ENCODE peak calls at places on chromosome 20, in ten cellular contexts. One of them, this sample, is unnamed.

GRCh38 chr20:16974080-16974854 is 226.1 kb downstream of the OTOR start:
- DNase-seq in stomach: no peak
- DNase-seq in breast epithelium: no peak
- DNase-seq in Panc1: no peak
- DNase-seq in HepG2: no peak
- DNase-seq in HCT116: no peak
- DNase-seq in GM23338: no peak
- DNase-seq in H1: no peak
- DNase-seq in K562: no peak
- DNase-seq in transverse colon: no peak
- DNase-seq in this sample: no peak

GRCh38 chr20:36472656-36473071 is 68.7 kb upstream of the MYL9 start:
- DNase-seq in GM23338: peak
- DNase-seq in transverse colon: peak
- DNase-seq in H1: no peak
- DNase-seq in K562: peak
- DNase-seq in stomach: peak
- DNase-seq in HepG2: no peak
- DNase-seq in Panc1: no peak
- DNase-seq in breast epithelium: peak
- DNase-seq in HCT116: peak
- DNase-seq in this sample: peak

GRCh38 chr20:45011108-45011526 is 44.8 kb downstream of the STK4 start:
- DNase-seq in HepG2: peak
- DNase-seq in K562: peak
- DNase-seq in transverse colon: peak
- DNase-seq in HCT116: peak
- DNase-seq in stomach: peak
- DNase-seq in Panc1: peak
- DNase-seq in H1: no peak
- DNase-seq in breast epithelium: no peak
- DNase-seq in GM23338: peak
- DNase-seq in this sample: no peak

GRCh38 chr20:53900380-53900999 is 169.9 kb downstream of the BCAS1 start:
- DNase-seq in breast epithelium: no peak
- DNase-seq in K562: no peak
- DNase-seq in HCT116: no peak
- DNase-seq in HepG2: no peak
- DNase-seq in stomach: no peak
- DNase-seq in H1: no peak
- DNase-seq in transverse colon: no peak
- DNase-seq in Panc1: no peak
- DNase-seq in GM23338: no peak
- DNase-seq in this sample: no peak

GRCh38 chr20:46004813-46005505 is 3.7 kb upstream of the MMP9 start:
- DNase-seq in HepG2: no peak
- DNase-seq in Panc1: no peak
- DNase-seq in HCT116: no peak
- DNase-seq in transverse colon: peak
- DNase-seq in H1: no peak
- DNase-seq in stomach: peak
- DNase-seq in GM23338: peak
- DNase-seq in breast epithelium: no peak
- DNase-seq in K562: no peak
- DNase-seq in this sample: peak

GRCh38 chr20:51318058-51318960 is 224.2 kb downstream of the NFATC2 start:
- DNase-seq in HCT116: peak
- DNase-seq in K562: peak
- DNase-seq in GM23338: peak
- DNase-seq in HepG2: peak
- DNase-seq in H1: peak
- DNase-seq in breast epithelium: no peak
- DNase-seq in stomach: peak
- DNase-seq in transverse colon: peak
- DNase-seq in Panc1: no peak
- DNase-seq in this sample: no peak

GRCh38 chr20:2859330-2860121 is 13.8 kb upstream of the PTPRA start:
- DNase-seq in HCT116: no peak
- DNase-seq in HepG2: no peak
- DNase-seq in H1: no peak
- DNase-seq in stomach: no peak
- DNase-seq in transverse colon: no peak
- DNase-seq in K562: no peak
- DNase-seq in Panc1: no peak
- DNase-seq in breast epithelium: no peak
- DNase-seq in GM23338: no peak
- DNase-seq in this sample: no peak

GRCh38 chr20:64001607-64002011 is 20.7 kb downstream of the PRPF6 start:
- DNase-seq in HepG2: no peak
- DNase-seq in stomach: no peak
- DNase-seq in K562: no peak
- DNase-seq in breast epithelium: no peak
- DNase-seq in Panc1: no peak
- DNase-seq in GM23338: no peak
- DNase-seq in H1: no peak
- DNase-seq in HCT116: no peak
- DNase-seq in transverse colon: no peak
- DNase-seq in this sample: no peak

GRCh38 chr20:64191002-64191401 is 26.8 kb downstream of the MYT1 start:
- DNase-seq in K562: no peak
- DNase-seq in GM23338: no peak
- DNase-seq in HCT116: no peak
- DNase-seq in transverse colon: no peak
- DNase-seq in HepG2: no peak
- DNase-seq in H1: no peak
- DNase-seq in Panc1: no peak
- DNase-seq in stomach: no peak
- DNase-seq in breast epithelium: no peak
- DNase-seq in this sample: no peak

GRCh38 chr20:60262967-60263603 is 304.9 kb downstream of the CDH26 start:
- DNase-seq in Panc1: peak
- DNase-seq in K562: peak
- DNase-seq in stomach: peak
- DNase-seq in HepG2: peak
- DNase-seq in HCT116: no peak
- DNase-seq in H1: peak
- DNase-seq in transverse colon: peak
- DNase-seq in breast epithelium: no peak
- DNase-seq in GM23338: peak
- DNase-seq in this sample: no peak

GRCh38 chr20:54535045-54535444 is 59.7 kb downstream of the DOK5 start:
- DNase-seq in K562: no peak
- DNase-seq in Panc1: no peak
- DNase-seq in GM23338: no peak
- DNase-seq in breast epithelium: no peak
- DNase-seq in H1: no peak
- DNase-seq in stomach: no peak
- DNase-seq in HepG2: no peak
- DNase-seq in HCT116: no peak
- DNase-seq in transverse colon: no peak
- DNase-seq in this sample: no peak

GRCh38 chr20:56353356-56353755 is 5.4 kb upstream of the FAM210B start:
- DNase-seq in H1: no peak
- DNase-seq in GM23338: no peak
- DNase-seq in Panc1: no peak
- DNase-seq in transverse colon: no peak
- DNase-seq in stomach: no peak
- DNase-seq in K562: no peak
- DNase-seq in HCT116: no peak
- DNase-seq in HepG2: no peak
- DNase-seq in breast epithelium: no peak
- DNase-seq in this sample: no peak

DNA sequence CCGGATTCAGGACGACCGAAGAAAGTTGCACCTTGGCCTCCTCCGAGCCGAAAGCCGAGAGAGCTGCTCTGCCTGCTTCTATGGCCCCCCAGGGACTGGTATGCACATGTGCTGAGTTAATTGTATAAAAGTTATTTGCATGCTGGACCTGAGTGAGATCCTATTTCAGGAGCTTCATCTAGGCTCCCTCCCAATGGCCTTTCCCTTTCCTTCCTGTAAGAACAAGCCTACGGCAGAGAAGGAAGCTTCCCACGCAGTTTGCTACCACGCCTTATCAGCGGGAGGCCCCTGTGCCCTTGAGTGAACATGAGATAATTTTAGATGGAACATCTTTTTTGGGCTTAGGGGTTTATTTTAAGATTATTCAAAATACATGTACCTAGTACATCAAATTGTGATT is 65.9 kb downstream of the RIN2 start:
- DNase-seq in GM23338: peak
- DNase-seq in H1: no peak
- DNase-seq in HCT116: no peak
- DNase-seq in transverse colon: no peak
- DNase-seq in stomach: no peak
- DNase-seq in K562: peak
- DNase-seq in HepG2: no peak
- DNase-seq in Panc1: no peak
- DNase-seq in breast epithelium: no peak
- DNase-seq in this sample: no peak
- TF ChIP-seq POLR2AphosphoS5 in GM23338: no peak
- TF ChIP-seq POLR2AphosphoS5 in H1: no peak
- TF ChIP-seq POLR2AphosphoS5 in HCT116: no peak
- TF ChIP-seq POLR2AphosphoS5 in transverse colon: no peak
- TF ChIP-seq POLR2AphosphoS5 in stomach: no peak
- TF ChIP-seq POLR2AphosphoS5 in K562: no peak
- TF ChIP-seq POLR2AphosphoS5 in HepG2: no peak
- TF ChIP-seq POLR2AphosphoS5 in Panc1: no peak
- TF ChIP-seq POLR2AphosphoS5 in breast epithelium: no peak
- TF ChIP-seq POLR2AphosphoS5 in this sample: no peak

GRCh38 chr20:38805958-38806854 is 709 bp downstream of the PPP1R16B start:
- DNase-seq in H1: no peak
- DNase-seq in stomach: no peak
- DNase-seq in HepG2: no peak
- DNase-seq in Panc1: no peak
- DNase-seq in GM23338: peak
- DNase-seq in breast epithelium: no peak
- DNase-seq in K562: peak
- DNase-seq in HCT116: no peak
- DNase-seq in transverse colon: peak
- DNase-seq in this sample: no peak
- TF ChIP-seq POLR2AphosphoS5 in H1: no peak
- TF ChIP-seq POLR2AphosphoS5 in stomach: no peak
- TF ChIP-seq POLR2AphosphoS5 in HepG2: no peak
- TF ChIP-seq POLR2AphosphoS5 in Panc1: no peak
- TF ChIP-seq POLR2AphosphoS5 in GM23338: no peak
- TF ChIP-seq POLR2AphosphoS5 in breast epithelium: no peak
- TF ChIP-seq POLR2AphosphoS5 in K562: no peak
- TF ChIP-seq POLR2AphosphoS5 in HCT116: no peak
- TF ChIP-seq POLR2AphosphoS5 in transverse colon: no peak
- TF ChIP-seq POLR2AphosphoS5 in this sample: no peak

GRCh38 chr20:20930500-20930899 is 175.7 kb downstream of the LINC00237 start:
- DNase-seq in GM23338: no peak
- DNase-seq in HepG2: no peak
- DNase-seq in HCT116: no peak
- DNase-seq in H1: no peak
- DNase-seq in stomach: no peak
- DNase-seq in transverse colon: no peak
- DNase-seq in Panc1: no peak
- DNase-seq in K562: no peak
- DNase-seq in breast epithelium: no peak
- DNase-seq in this sample: no peak

GRCh38 chr20:20932156-20932555 is 174.0 kb downstream of the LINC00237 start:
- DNase-seq in HepG2: no peak
- DNase-seq in GM23338: no peak
- DNase-seq in stomach: no peak
- DNase-seq in HCT116: no peak
- DNase-seq in K562: no peak
- DNase-seq in Panc1: no peak
- DNase-seq in breast epithelium: no peak
- DNase-seq in transverse colon: no peak
- DNase-seq in H1: no peak
- DNase-seq in this sample: no peak

GRCh38 chr20:20933559-20933958 is 172.6 kb downstream of the LINC00237 start:
- DNase-seq in HCT116: no peak
- DNase-seq in GM23338: no peak
- DNase-seq in stomach: no peak
- DNase-seq in H1: no peak
- DNase-seq in breast epithelium: no peak
- DNase-seq in K562: no peak
- DNase-seq in HepG2: no peak
- DNase-seq in Panc1: no peak
- DNase-seq in transverse colon: no peak
- DNase-seq in this sample: no peak

GRCh38 chr20:20931024-20931423 is 175.1 kb downstream of the LINC00237 start:
- DNase-seq in Panc1: no peak
- DNase-seq in HCT116: no peak
- DNase-seq in HepG2: no peak
- DNase-seq in stomach: no peak
- DNase-seq in K562: no peak
- DNase-seq in transverse colon: no peak
- DNase-seq in breast epithelium: no peak
- DNase-seq in H1: no peak
- DNase-seq in GM23338: no peak
- DNase-seq in this sample: no peak

DNA sequence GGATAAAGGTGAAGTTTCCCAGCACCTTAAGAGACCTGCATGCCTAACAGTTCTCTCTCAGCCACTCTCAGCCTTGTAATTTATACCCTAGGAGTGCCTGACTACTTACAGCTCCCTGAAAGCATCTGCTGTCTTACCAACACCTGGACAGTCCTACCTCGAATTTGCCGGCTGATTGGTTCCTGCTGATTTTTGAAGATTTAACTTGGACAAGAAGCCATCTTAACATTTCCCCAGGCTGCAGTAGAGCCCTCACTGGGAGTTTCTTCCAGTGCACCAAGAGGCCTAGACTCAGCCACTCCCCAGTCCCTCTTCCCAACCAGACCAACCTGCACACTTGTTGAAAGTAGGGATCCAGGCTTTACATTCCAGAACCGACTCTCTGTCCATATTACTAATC is 174.5 kb downstream of the LINC00237 start:
- DNase-seq in Panc1: no peak
- DNase-seq in GM23338: no peak
- DNase-seq in HCT116: no peak
- DNase-seq in HepG2: no peak
- DNase-seq in K562: no peak
- DNase-seq in stomach: no peak
- DNase-seq in H1: no peak
- DNase-seq in breast epithelium: no peak
- DNase-seq in transverse colon: no peak
- DNase-seq in this sample: no peak
- TF ChIP-seq POLR2AphosphoS5 in Panc1: no peak
- TF ChIP-seq POLR2AphosphoS5 in GM23338: no peak
- TF ChIP-seq POLR2AphosphoS5 in HCT116: no peak
- TF ChIP-seq POLR2AphosphoS5 in HepG2: no peak
- TF ChIP-seq POLR2AphosphoS5 in K562: no peak
- TF ChIP-seq POLR2AphosphoS5 in stomach: no peak
- TF ChIP-seq POLR2AphosphoS5 in H1: no peak
- TF ChIP-seq POLR2AphosphoS5 in breast epithelium: no peak
- TF ChIP-seq POLR2AphosphoS5 in transverse colon: no peak
- TF ChIP-seq POLR2AphosphoS5 in this sample: no peak

DNA sequence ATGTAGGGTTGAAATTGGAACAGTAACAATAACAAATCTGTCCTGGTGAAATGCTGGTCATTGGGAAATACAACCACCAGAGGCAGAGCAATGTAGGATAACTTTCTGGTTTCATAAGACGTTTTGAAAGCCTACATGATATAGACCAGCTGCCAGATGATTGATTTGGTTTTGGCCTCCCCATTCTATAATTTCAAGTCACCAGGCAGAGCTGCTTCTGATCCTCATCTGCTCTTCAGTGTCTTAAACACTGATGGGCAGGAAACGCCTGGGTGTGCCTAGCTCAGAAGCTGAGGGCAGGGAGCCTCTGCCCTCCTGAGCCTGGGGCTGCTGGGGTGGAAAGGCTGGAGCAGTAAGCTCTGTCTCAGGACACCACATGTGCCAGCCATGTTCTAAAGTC is 24.5 kb downstream of the DHX35 start:
- DNase-seq in stomach: no peak
- DNase-seq in GM23338: no peak
- DNase-seq in HepG2: no peak
- DNase-seq in breast epithelium: no peak
- DNase-seq in HCT116: no peak
- DNase-seq in transverse colon: no peak
- DNase-seq in K562: no peak
- DNase-seq in H1: no peak
- DNase-seq in Panc1: no peak
- DNase-seq in this sample: no peak
- TF ChIP-seq POLR2AphosphoS5 in stomach: peak
- TF ChIP-seq POLR2AphosphoS5 in GM23338: no peak
- TF ChIP-seq POLR2AphosphoS5 in HepG2: no peak
- TF ChIP-seq POLR2AphosphoS5 in breast epithelium: no peak
- TF ChIP-seq POLR2AphosphoS5 in HCT116: no peak
- TF ChIP-seq POLR2AphosphoS5 in transverse colon: peak
- TF ChIP-seq POLR2AphosphoS5 in K562: no peak
- TF ChIP-seq POLR2AphosphoS5 in H1: no peak
- TF ChIP-seq POLR2AphosphoS5 in Panc1: no peak
- TF ChIP-seq POLR2AphosphoS5 in this sample: peak

This sample was measured in sigmoid colon.